ENCODE peak calls at places on chromosome 4, in five cellular contexts. T is heart left ventricle; G is non-pigmented ciliary epithelial cell; A is CD8-positive, alpha-beta memory T cell; P is T-helper 22 cell. B is an unnamed sample.

GRCh38 chr4:149112109-149112508 is 669.9 kb upstream of the NR3C2 start:
- DNase-seq in T (no peak), G (no peak), A (no peak), P (no peak), B (no peak)

GRCh38 chr4:81504685-81505598 is 33.2 kb upstream of the RASGEF1B start:
- DNase-seq in T (peak), G (no peak), A (peak), P (peak), B (peak)

GRCh38 chr4:146520894-146521542 is 722 bp downstream of the SLC10A7 start:
- DNase-seq in T (no peak), G (no peak), A (peak), P (no peak), B (no peak)

GRCh38 chr4:142443469-142443868 is 402.6 kb downstream of the INPP4B start:
- DNase-seq in T (no peak), G (no peak), A (no peak), P (no peak), B (no peak)

GRCh38 chr4:154073107-154073817 is 284.4 kb upstream of the SFRP2 start:
- DNase-seq in T (no peak), G (peak), A (no peak), P (no peak), B (no peak)

GRCh38 chr4:126582737-126583136 is 1050.0 kb upstream of the INTU start:
- DNase-seq in T (no peak), G (no peak), A (no peak), P (no peak), B (no peak)

GRCh38 chr4:98150092-98150761 is 7.0 kb upstream of the STPG2 start:
- DNase-seq in T (no peak), G (no peak), A (no peak), P (no peak), B (no peak)

GRCh38 chr4:88528861-88529260 is 5.3 kb upstream of the PYURF start:
- DNase-seq in T (no peak), G (no peak), A (no peak), P (no peak), B (no peak)

GRCh38 chr4:160129439-160129838 is 1026.6 kb downstream of the RAPGEF2 start:
- DNase-seq in T (no peak), G (peak), A (no peak), P (no peak), B (no peak)

B was measured in T-helper 9 cell.